ENCODE peak calls at places on chromosomes 13 and 19, in seven cellular contexts. P is neuronal stem cell; Q is posterior cingulate gyrus; V is GM04504; F is stimulated activated effector memory CD8-positive, alpha-beta T cell treated with anti-CD3 and anti-CD28 coated beads, Interleukin-12 subunit alpha, Interleukin-12 subunit beta, amount 100 ng/mL, for 72 hours; W is cardiac muscle cell; R is SW 1271. U is an unnamed sample.

GRCh38 chr13:79483302-79483701 is 2.3 kb downstream of the NDFIP2 start:
- DNase-seq in R (no peak), P (no peak), W (peak), F (no peak), Q (no peak), V (peak), U (no peak)

GRCh38 chr19:44190020-44190419 is 22.3 kb upstream of the ZNF227 start:
- DNase-seq in F (no peak), R (no peak), P (no peak), Q (no peak), W (no peak), V (no peak), U (no peak)

GRCh38 chr13:113646376-113646775 is 11.6 kb downstream of the ATP4B start:
- DNase-seq in W (no peak), F (no peak), R (no peak), V (no peak), P (no peak), Q (no peak), U (no peak)

GRCh38 chr13:99968521-99969367 is 2.8 kb downstream of the ZIC5 start:
- DNase-seq in Q (no peak), W (no peak), V (no peak), F (no peak), P (no peak), R (no peak), U (no peak)

GRCh38 chr19:31350033-31350692 is 927 bp upstream of the TSHZ3 start:
- DNase-seq in P (no peak), W (peak), Q (no peak), V (no peak), R (no peak), F (no peak), U (no peak)

GRCh38 chr19:57280913-57281425 is 684 bp downstream of the ZNF460 start:
- DNase-seq in V (no peak), R (no peak), F (peak), P (no peak), W (no peak), Q (no peak), U (peak)

GRCh38 chr13:52405767-52406494 is at the start of gene THSD1:
- DNase-seq in F (no peak), R (no peak), P (peak), V (peak), W (peak), Q (peak), U (peak)

GRCh38 chr13:110397445-110397844 is 90.4 kb downstream of the COL4A2 start:
- DNase-seq in V (no peak), W (peak), P (no peak), Q (no peak), F (no peak), R (no peak), U (no peak)

GRCh38 chr13:45521292-45521691 is 56.6 kb downstream of the COG3 start:
- DNase-seq in V (no peak), Q (no peak), W (peak), R (no peak), P (no peak), F (no peak), U (no peak)

GRCh38 chr19:7507884-7508283 is 8.0 kb upstream of the ZNF358 start:
- DNase-seq in V (peak), R (peak), P (no peak), Q (no peak), F (no peak), W (peak), U (no peak)

GRCh38 chr13:69524459-69525155 is 583.0 kb upstream of the ATXN8OS start:
- DNase-seq in V (no peak), P (no peak), F (no peak), R (no peak), Q (no peak), W (no peak), U (no peak)

GRCh38 chr19:2603320-2603719 is 99.2 kb downstream of the GNG7 start:
- DNase-seq in F (no peak), P (no peak), W (peak), Q (no peak), V (peak), R (no peak), U (no peak)

GRCh38 chr19:6047741-6048231 is 62.5 kb downstream of the RFX2 start:
- DNase-seq in F (peak), W (peak), V (no peak), Q (no peak), R (no peak), P (peak), U (peak)

U was measured in NCI-H2081.